ENCODE peak calls at places on chromosomes 1 and 21, in four cellular contexts. Y is H1, W is HepG2, E is K562. T is an unnamed sample.
A peak's percentile ranks its signal among the peaks of the same experiment; 100 is the strongest.

GRCh38 chr1:41840592-41841246 is 78.0 kb downstream of the HIVEP3 start:
- DNase-seq in Y (no peak), W (no peak), E (no peak), T (no peak)

GRCh38 chr21:34185051-34185750 is 111.8 kb downstream of the MRPS6 start:
- DNase-seq in Y (no peak), W (no peak), E (no peak), T (no peak)

GRCh38 chr1:162191396-162192322 is 122.2 kb downstream of the NOS1AP start:
- DNase-seq in Y (no peak), W (no peak), E (no peak), T (no peak)

GRCh38 chr1:229379901-229380300 is 37.1 kb upstream of the CCSAP start:
- DNase-seq in Y (no peak), W (no peak), E (no peak), T (no peak)

GRCh38 chr1:33327587-33328325 is 6.9 kb upstream of the A3GALT2 start:
- DNase-seq in Y (no peak), W (no peak), E (no peak), T (no peak)

GRCh38 chr1:13896932-13897331 is 196.9 kb downstream of the PRDM2 start:
- DNase-seq in Y (no peak), W (no peak), E (no peak), T (no peak)

GRCh38 chr1:67559222-67559700 is 125.7 kb upstream of the GADD45A start:
- DNase-seq in Y (no peak), W (no peak), E (peak; percentile 63), T (no peak)

GRCh38 chr1:227944931-227945890 is 2.5 kb downstream of the WNT9A start:
- DNase-seq in Y (no peak), W (no peak), E (no peak), T (no peak)

GRCh38 chr1:64514197-64514765 is 44.4 kb downstream of the CACHD1 start:
- DNase-seq in Y (no peak), W (no peak), E (no peak), T (no peak)

GRCh38 chr1:33445108-33445507 is 14.2 kb upstream of the PHC2 start:
- DNase-seq in Y (no peak), W (no peak), E (no peak), T (no peak)

GRCh38 chr1:66168919-66169725 is 364.8 kb upstream of the SGIP1 start:
- DNase-seq in Y (no peak), W (no peak), E (no peak), T (no peak)

GRCh38 chr1:228154021-228154684 is 4.4 kb downstream of the GJC2 start:
- DNase-seq in Y (no peak), W (no peak), E (no peak), T (no peak)

GRCh38 chr1:23567996-23568607 is 8.8 kb upstream of the ID3 start:
- DNase-seq in Y (no peak), W (no peak), E (peak; percentile 62), T (no peak)

GRCh38 chr1:177171536-177172123 is 872 bp downstream of the BRINP2 start:
- DNase-seq in Y (no peak), W (no peak), E (no peak), T (no peak)

GRCh38 chr1:1344672-1345361 is 4.4 kb downstream of the DVL1 start:
- DNase-seq in Y (no peak), W (no peak), E (peak; percentile 61), T (no peak)

GRCh38 chr1:54547601-54548388 is at the start of gene ACOT11:
- DNase-seq in Y (no peak), W (peak; percentile 72), E (peak; percentile 31), T (no peak)

DNA sequence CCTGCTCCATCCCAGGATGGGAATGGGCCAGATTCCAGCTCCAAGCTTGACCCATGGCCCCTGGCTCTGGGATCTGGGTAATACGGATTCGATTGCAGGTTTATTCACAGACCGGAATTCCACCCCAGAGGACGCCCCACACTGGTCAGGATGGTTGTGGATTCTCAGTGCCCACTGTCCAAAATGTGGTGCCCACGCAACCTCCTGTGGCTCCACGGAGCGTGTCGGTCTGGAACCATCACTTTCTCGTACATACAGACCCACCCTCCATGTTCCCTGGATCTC is 31.6 kb downstream of the KRTAP10-1 start:
- DNase-seq in Y (no peak), W (no peak), E (no peak), T (no peak)
- TF ChIP-seq EZH2 in Y (no peak), W (no peak), E (no peak), T (no peak)

DNA sequence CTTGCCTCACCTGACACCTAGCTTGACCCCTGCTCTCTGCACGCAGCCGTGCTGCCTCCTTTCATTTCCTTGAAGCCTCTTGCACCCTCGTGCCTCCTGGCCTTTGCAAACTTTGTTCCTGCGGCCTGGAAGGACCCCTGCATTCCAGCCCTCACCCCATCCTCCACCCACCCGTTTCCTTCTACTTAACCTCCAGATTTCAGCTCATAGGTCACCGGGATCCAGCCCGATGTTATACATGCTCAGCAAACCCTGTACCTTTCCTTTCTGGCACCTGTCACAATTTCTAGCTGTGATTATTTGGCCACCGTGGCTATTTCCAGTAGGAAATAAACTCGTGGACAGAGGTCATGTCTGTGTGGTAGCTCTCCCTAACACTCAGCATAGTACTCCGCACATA is 4.5 kb downstream of the EDARADD start:
- DNase-seq in Y (no peak), W (no peak), E (no peak), T (no peak)
- TF ChIP-seq CHD2 in Y (no peak), W (no peak), E (no peak), T (no peak)

GRCh38 chr1:77121503-77121902 is 97.7 kb downstream of the PIGK start:
- DNase-seq in Y (no peak), W (no peak), E (no peak), T (no peak)

GRCh38 chr1:77120950-77121349 is 98.3 kb downstream of the PIGK start:
- DNase-seq in Y (no peak), W (no peak), E (no peak), T (no peak)

GRCh38 chr1:77126309-77126708 is 92.9 kb downstream of the PIGK start:
- DNase-seq in Y (no peak), W (peak; percentile 39), E (peak; percentile 35), T (no peak)
- TF ChIP-seq CEBPB in Y (no peak), W (no peak), E (no peak), T (no peak)

GRCh38 chr1:21645550-21645949 is 23.6 kb downstream of the RAP1GAP start:
- DNase-seq in Y (no peak), W (no peak), E (no peak), T (no peak)
- TF ChIP-seq EZH2 in Y (no peak), W (no peak), E (no peak), T (no peak)

DNA sequence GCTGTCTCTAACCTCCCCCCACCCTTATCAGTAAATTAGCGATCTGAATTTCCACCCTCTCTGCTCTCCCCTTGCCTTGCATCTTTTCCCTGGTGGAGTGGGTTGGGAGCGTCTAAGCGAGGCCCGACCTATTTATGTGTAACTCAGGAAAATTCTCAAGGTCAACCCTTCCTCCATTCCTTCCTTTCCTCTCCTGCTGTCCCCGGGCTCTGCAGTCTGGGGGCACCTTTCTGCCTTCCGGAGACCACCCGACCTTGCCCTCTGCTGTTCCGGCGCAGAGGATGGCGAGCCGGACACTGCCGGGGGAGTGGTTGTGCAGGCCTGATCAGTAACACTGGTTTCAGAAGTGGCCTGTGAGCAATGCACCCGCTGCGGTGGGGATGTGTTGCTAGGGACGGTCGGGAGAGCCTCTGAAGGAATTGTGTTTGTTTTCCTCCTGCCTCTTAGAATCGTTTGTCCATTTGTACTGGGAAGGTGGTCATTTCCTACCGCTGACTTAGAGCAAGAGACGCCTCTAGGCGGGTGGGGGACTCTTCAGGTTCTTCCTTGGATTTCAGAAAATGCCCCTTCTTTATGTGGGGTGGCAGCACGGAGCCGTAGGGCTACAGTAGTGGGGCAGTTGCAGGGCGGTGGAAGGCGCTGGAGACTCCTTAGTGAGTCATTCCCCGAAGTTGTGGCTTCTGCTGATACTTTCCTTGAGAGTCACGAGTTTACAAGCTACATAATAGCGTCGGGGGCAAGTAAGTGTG is 543 bp downstream of the MGST3 start:
- DNase-seq in Y (no peak), W (no peak), E (peak; percentile 64), T (no peak)
- TF ChIP-seq CHD2 in Y (no peak), W (no peak), E (no peak), T (no peak)

GRCh38 chr21:45539046-45539795 is 3.0 kb downstream of the SLC19A1 start:
- DNase-seq in Y (no peak), W (no peak), E (no peak), T (no peak)

GRCh38 chr21:45536301-45537081 is 5.7 kb downstream of the SLC19A1 start:
- DNase-seq in Y (no peak), W (no peak), E (no peak), T (no peak)

GRCh38 chr21:45538381-45539045 is 3.7 kb downstream of the SLC19A1 start:
- DNase-seq in Y (no peak), W (no peak), E (no peak), T (no peak)

GRCh38 chr21:45537111-45537745 is 5.0 kb downstream of the SLC19A1 start:
- DNase-seq in Y (no peak), W (no peak), E (no peak), T (no peak)

GRCh38 chr21:45537746-45538291 is 4.4 kb downstream of the SLC19A1 start:
- DNase-seq in Y (no peak), W (no peak), E (no peak), T (no peak)
- TF ChIP-seq CEBPB in Y (no peak), W (no peak), E (no peak), T (no peak)

GRCh38 chr1:99363531-99363930 is 99.2 kb downstream of the PLPPR4 start:
- DNase-seq in Y (no peak), W (no peak), E (no peak), T (no peak)

GRCh38 chr1:99361406-99361805 is 97.1 kb downstream of the PLPPR4 start:
- DNase-seq in Y (no peak), W (no peak), E (no peak), T (no peak)

DNA sequence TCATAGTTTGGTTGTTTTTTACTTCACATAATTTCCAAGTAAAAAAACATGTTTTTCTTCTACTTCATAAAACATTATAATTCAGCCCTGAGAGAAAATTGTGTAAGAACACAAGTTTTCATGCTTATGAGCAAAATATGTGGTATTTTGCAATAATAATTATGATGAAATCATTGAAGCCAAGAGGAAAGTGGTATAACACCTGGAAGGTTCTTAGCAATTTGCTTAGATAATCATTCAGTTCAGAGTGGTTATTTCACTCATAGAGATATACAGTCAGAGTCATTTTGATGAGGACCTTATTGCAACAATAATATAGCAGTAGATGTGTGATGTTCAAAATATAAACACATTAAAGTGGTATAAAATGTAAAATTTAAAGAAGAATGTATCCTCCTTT is 94.5 kb downstream of the PLPPR4 start:
- DNase-seq in Y (no peak), W (no peak), E (no peak), T (no peak)
- TF ChIP-seq EZH2 in Y (no peak), W (no peak), E (no peak), T (no peak)

GRCh38 chr1:83882906-83883305 is 116.0 kb downstream of the TTLL7 start:
- DNase-seq in Y (no peak), W (no peak), E (peak; percentile 21), T (no peak)
- TF ChIP-seq CHD2 in Y (no peak), W (no peak), E (no peak), T (no peak)

DNA sequence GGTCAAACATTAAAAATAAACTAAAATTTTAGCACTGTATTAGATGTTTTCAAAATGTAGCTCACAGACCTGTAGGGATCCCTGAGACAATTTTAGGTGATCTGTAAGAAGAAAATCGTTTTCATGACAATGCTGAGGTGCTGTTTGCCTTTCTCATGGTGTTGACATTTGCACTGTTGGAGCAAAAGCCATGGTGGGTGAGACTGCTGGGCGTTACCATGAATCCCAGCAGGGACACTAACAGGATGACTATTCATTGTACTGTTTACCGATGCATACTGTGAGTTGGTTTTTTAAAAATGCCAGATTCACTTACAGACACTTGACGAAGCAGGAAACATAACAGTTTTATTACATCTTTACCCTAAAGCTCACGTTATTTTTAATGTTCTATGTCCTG is 468.5 kb downstream of the PCP4 start:
- DNase-seq in Y (no peak), W (no peak), E (no peak), T (no peak)
- TF ChIP-seq CEBPB in Y (no peak), W (no peak), E (no peak), T (no peak)